ENCODE peak calls at places on chromosomes 11 and 22, in seven cellular contexts. D is pancreas; C is COR-L47; Y is thyroid gland; Z is IMR-90; P is stimulated activated CD4-positive, alpha-beta T cell treated with anti-CD3 and anti-CD28 coated beads, TNF-alpha, amount 100 ng/mL, for 1 hour; L is fibroblast of pulmonary artery. W is an unnamed sample.
A peak's percentile ranks its signal among the peaks of the same experiment; 100 is the strongest.

GRCh38 chr22:48857202-48857805 is 970.4 kb downstream of the BRD1 start:
- DNase-seq in P (no peak), L (no peak), C (no peak), Z (no peak), Y (no peak), D (no peak), W (no peak)

GRCh38 chr11:102530558-102530957 is at the start of gene MMP7:
- DNase-seq in P (no peak), C (no peak), L (peak; percentile 49), Z (peak; percentile 57), Y (no peak), D (peak; percentile 6), W (peak; percentile 4)

GRCh38 chr11:2271077-2271326 is 614 bp upstream of the ASCL2 start:
- DNase-seq in D (no peak), Y (peak; percentile 25), Z (no peak), L (no peak), C (no peak), P (no peak), W (no peak)

GRCh38 chr11:97364047-97364446 is 974.2 kb downstream of the JRKL start:
- DNase-seq in Y (no peak), D (no peak), C (no peak), L (peak; percentile 75), P (no peak), Z (no peak), W (no peak)

GRCh38 chr11:123594188-123594901 is 60.1 kb downstream of the SCN3B start:
- DNase-seq in Z (peak; percentile 37), D (no peak), L (peak; percentile 15), P (no peak), C (no peak), Y (no peak), W (no peak)

GRCh38 chr22:26553056-26553752 is 36.7 kb downstream of the TPST2 start:
- DNase-seq in D (peak; percentile 81), Z (peak; percentile 94), Y (no peak), C (no peak), L (peak; percentile 83), P (no peak), W (peak; percentile 77)

GRCh38 chr22:23498811-23499798 is 81.0 kb downstream of the IGLL1 start:
- DNase-seq in P (no peak), Y (no peak), C (no peak), Z (no peak), D (no peak), L (no peak), W (no peak)

GRCh38 chr22:41508770-41509170 is 35.5 kb downstream of the POLR3H start:
- DNase-seq in Y (no peak), D (no peak), C (no peak), P (no peak), L (no peak), Z (no peak), W (no peak)

GRCh38 chr22:45317551-45318167 is 7.9 kb downstream of the FAM118A start:
- DNase-seq in L (peak; percentile 53), Z (peak; percentile 37), P (no peak), C (peak; percentile 41), D (no peak), Y (peak; percentile 34), W (no peak)

GRCh38 chr11:19511413-19512183 is 201.0 kb upstream of the NAV2 start:
- DNase-seq in L (peak; percentile 50), Z (no peak), C (peak; percentile 60), D (peak; percentile 9), P (no peak), Y (peak; percentile 56), W (no peak)

GRCh38 chr22:25651332-25651731 is 86.9 kb downstream of the GRK3 start:
- DNase-seq in P (no peak), Z (no peak), L (no peak), Y (no peak), D (no peak), C (no peak), W (no peak)

GRCh38 chr11:36211735-36212430 is 77.3 kb downstream of the COMMD9 start:
- DNase-seq in Y (no peak), C (no peak), Z (no peak), P (no peak), D (no peak), L (no peak), W (no peak)

GRCh38 chr11:113570906-113571305 is 95.7 kb upstream of the DRD2 start:
- DNase-seq in Z (no peak), C (no peak), P (no peak), D (no peak), Y (no peak), L (no peak), W (no peak)

GRCh38 chr11:128582496-128583366 is 4.6 kb downstream of the ETS1 start:
- DNase-seq in C (no peak), Z (peak; percentile 98), Y (peak; percentile 36), L (peak; percentile 93), P (no peak), D (no peak), W (peak; percentile 89)

GRCh38 chr11:47961383-47961782 is 19.0 kb upstream of the PTPRJ start:
- DNase-seq in Z (no peak), D (no peak), Y (no peak), L (no peak), P (no peak), C (no peak), W (no peak)

GRCh38 chr22:35418088-35418487 is 18.1 kb downstream of the MCM5 start:
- DNase-seq in P (no peak), Y (no peak), L (peak; percentile 40), Z (peak; percentile 57), D (no peak), C (no peak), W (no peak)

GRCh38 chr11:61814242-61814957 is 2.4 kb downstream of the FADS1 start:
- DNase-seq in P (no peak), L (peak; percentile 49), C (peak; percentile 39), Z (no peak), Y (peak; percentile 17), D (peak; percentile 44), W (no peak)

GRCh38 chr11:120752668-120753067 is 241.1 kb downstream of the GRIK4 start:
- DNase-seq in C (peak; percentile 22), P (no peak), L (no peak), D (no peak), Z (no peak), Y (no peak), W (no peak)

GRCh38 chr11:27081056-27081455 is 40.4 kb downstream of the BBOX1 start:
- DNase-seq in L (peak; percentile 47), D (no peak), P (no peak), Y (no peak), C (no peak), Z (peak; percentile 28), W (no peak)

GRCh38 chr22:20956258-20957117 is 10.6 kb upstream of the AIFM3 start:
- DNase-seq in Z (peak; percentile 25), L (peak; percentile 22), D (peak; percentile 31), Y (no peak), P (no peak), C (no peak), W (no peak)

GRCh38 chr11:69899957-69900821 is 81.0 kb upstream of the FGF3 start:
- DNase-seq in Y (no peak), P (no peak), C (no peak), L (no peak), D (peak; percentile 44), Z (no peak), W (no peak)

GRCh38 chr11:88050247-88050646 is 125.0 kb downstream of the RAB38 start:
- DNase-seq in C (no peak), D (no peak), L (no peak), Z (no peak), Y (no peak), P (no peak), W (no peak)

GRCh38 chr22:24486501-24486921 is 8.6 kb upstream of the UPB1 start:
- DNase-seq in Z (peak; percentile 82), Y (no peak), C (no peak), D (no peak), P (no peak), L (peak; percentile 70), W (no peak)

GRCh38 chr11:14184548-14184947 is 174.4 kb downstream of the RRAS2 start:
- DNase-seq in Y (peak; percentile 10), P (no peak), L (no peak), Z (no peak), C (no peak), D (no peak), W (no peak)

GRCh38 chr11:34182425-34182824 is 77.0 kb downstream of the NAT10 start:
- DNase-seq in D (no peak), L (no peak), P (no peak), C (no peak), Y (no peak), Z (no peak), W (no peak)

W was measured in AG04450.